ENCODE peak calls at places on chromosomes 4 and X, in eight cellular contexts. N is stimulated activated CD8-positive, alpha-beta memory T cell treated with anti-CD3 and anti-CD28 coated beads, Interleukin-15, amount 100 ng/mL, for 48 hours; Q is brain microvascular endothelial cell; B is DMS53; L is activated CD4-positive, alpha-beta T cell treated with anti-CD3 and anti-CD28 coated beads, Interleukin-2, amount 10 ng/mL, durations not matched to agents 7 days and 5 days; C is posterior cingulate gyrus; Z is fibroblast of mammary gland; D is activated CD8-positive, alpha-beta memory T cell treated with anti-CD3 and anti-CD28 coated beads for 48 hours. G is an unnamed sample.

GRCh38 chr4:48375651-48376291 is 34.4 kb downstream of the SLAIN2 start:
- DNase-seq in Q (peak; percentile 91), C (no peak), L (no peak), B (peak; percentile 98), Z (peak; percentile 91), D (no peak), N (no peak), G (no peak)

GRCh38 chrX:121146059-121146628 is 98.7 kb downstream of the GLUD2 start:
- DNase-seq in Z (peak; percentile 47), D (no peak), L (no peak), B (peak; percentile 44), C (no peak), Q (peak; percentile 9), N (no peak), G (no peak)

GRCh38 chr4:122764071-122764807 is 31.7 kb downstream of the BBS12 start:
- DNase-seq in Z (peak; percentile 63), L (no peak), N (no peak), D (no peak), C (no peak), B (no peak), Q (no peak), G (no peak)

GRCh38 chrX:72526534-72527508 is 45.8 kb downstream of the HDAC8 start:
- DNase-seq in L (no peak), Z (peak; percentile 3), B (no peak), Q (peak; percentile 12), N (no peak), C (no peak), D (no peak), G (no peak)

GRCh38 chrX:134373736-134374135 is 86.2 kb upstream of the HPRT1 start:
- DNase-seq in D (no peak), L (no peak), Q (no peak), N (no peak), B (peak; percentile 26), Z (no peak), C (no peak), G (no peak)

GRCh38 chr4:86554641-86555040 is 39.5 kb upstream of the PTPN13 start:
- DNase-seq in Q (no peak), B (no peak), D (no peak), L (no peak), C (no peak), N (no peak), Z (peak; percentile 14), G (no peak)

GRCh38 chr4:1572521-1572920 is 111.6 kb downstream of the FAM53A start:
- DNase-seq in L (no peak), D (no peak), B (no peak), Q (no peak), N (no peak), Z (no peak), C (no peak), G (no peak)

GRCh38 chr4:170167678-170168077 is 77.9 kb upstream of the AADAT start:
- DNase-seq in L (no peak), C (no peak), Q (no peak), B (no peak), N (no peak), Z (no peak), D (no peak), G (no peak)

GRCh38 chrX:78237127-78237526 is 90.3 kb downstream of the CYSLTR1 start:
- DNase-seq in Z (no peak), N (no peak), Q (no peak), B (no peak), L (no peak), D (no peak), C (no peak), G (no peak)

GRCh38 chr4:114417214-114417613 is 181.4 kb upstream of the UGT8 start:
- DNase-seq in C (no peak), N (no peak), B (peak; percentile 62), Q (no peak), L (no peak), Z (no peak), D (no peak), G (no peak)

GRCh38 chr4:39825741-39826231 is 127.8 kb downstream of the UBE2K start:
- DNase-seq in D (no peak), B (no peak), C (no peak), Q (peak; percentile 43), N (no peak), L (no peak), Z (peak; percentile 74), G (no peak)

G was measured in cerebellum.